ENCODE peak calls at places on chromosomes 1 and 21, in nine cellular contexts. C is IMR-90, G is right lobe of liver, Q is endothelial cell, E is fibroblast of pulmonary artery, L is left lung, Y is neural crest cell, K is heart left ventricle, N is H9. F is an unnamed sample.

GRCh38 chr1:160834945-160835565 is 27.6 kb downstream of the CD244 start:
- DNase-seq in L (no peak), Y (peak; percentile 42), C (peak; percentile 31), E (peak; percentile 69), K (no peak), N (no peak), Q (peak; percentile 58), G (no peak), F (no peak)

GRCh38 chr21:35738342-35738961 is 321.9 kb downstream of the SETD4 start:
- DNase-seq in L (no peak), C (peak; percentile 4), Q (no peak), E (peak; percentile 74), Y (no peak), G (no peak), N (no peak), K (peak; percentile 10), F (no peak)

GRCh38 chr1:151837841-151838490 is 1.7 kb downstream of the C2CD4D start:
- DNase-seq in N (no peak), C (peak; percentile 10), L (peak; percentile 72), G (no peak), E (no peak), K (no peak), Y (no peak), Q (no peak), F (no peak)

GRCh38 chr1:185574139-185574835 is 159.9 kb upstream of the HMCN1 start:
- DNase-seq in N (no peak), Y (no peak), E (no peak), K (no peak), L (no peak), G (no peak), C (no peak), Q (no peak), F (no peak)

GRCh38 chr1:172148213-172148612 is 272.3 kb upstream of the C1orf105 start:
- DNase-seq in C (peak; percentile 58), N (no peak), Q (no peak), Y (no peak), E (no peak), G (no peak), L (no peak), K (no peak), F (no peak)

GRCh38 chr1:229699613-229700242 is 73.7 kb downstream of the URB2 start:
- DNase-seq in N (no peak), Q (no peak), E (no peak), Y (no peak), L (no peak), K (no peak), G (no peak), C (no peak), F (no peak)

GRCh38 chr1:7760245-7760644 is 10.9 kb upstream of the VAMP3 start:
- DNase-seq in K (no peak), Q (no peak), G (no peak), C (no peak), N (no peak), E (no peak), L (no peak), Y (no peak), F (no peak)

GRCh38 chr1:156937883-156938282 is 17.5 kb downstream of the LRRC71 start:
- DNase-seq in G (no peak), L (no peak), Q (no peak), K (no peak), Y (no peak), E (no peak), C (no peak), N (no peak), F (no peak)

GRCh38 chr1:197199923-197200467 is 53.5 kb upstream of the ASPM start:
- DNase-seq in C (peak; percentile 31), G (no peak), E (no peak), K (no peak), Y (no peak), L (no peak), Q (no peak), N (no peak), F (no peak)

GRCh38 chr1:196650403-196650802 is 1.4 kb upstream of the CFH start:
- DNase-seq in N (peak; percentile 35), Q (no peak), L (no peak), G (no peak), K (no peak), E (no peak), Y (no peak), C (no peak), F (no peak)

GRCh38 chr21:33268736-33269441 is 2.7 kb downstream of the IL10RB start:
- DNase-seq in K (no peak), Q (no peak), N (no peak), L (peak; percentile 92), C (no peak), E (no peak), G (peak; percentile 97), Y (no peak), F (no peak)
- TF ChIP-seq CTCF in K (no peak), Q (no peak), N (no peak), L (no peak), C (no peak), E (no peak), G (peak; percentile 37), Y (no peak), F (no peak)

DNA sequence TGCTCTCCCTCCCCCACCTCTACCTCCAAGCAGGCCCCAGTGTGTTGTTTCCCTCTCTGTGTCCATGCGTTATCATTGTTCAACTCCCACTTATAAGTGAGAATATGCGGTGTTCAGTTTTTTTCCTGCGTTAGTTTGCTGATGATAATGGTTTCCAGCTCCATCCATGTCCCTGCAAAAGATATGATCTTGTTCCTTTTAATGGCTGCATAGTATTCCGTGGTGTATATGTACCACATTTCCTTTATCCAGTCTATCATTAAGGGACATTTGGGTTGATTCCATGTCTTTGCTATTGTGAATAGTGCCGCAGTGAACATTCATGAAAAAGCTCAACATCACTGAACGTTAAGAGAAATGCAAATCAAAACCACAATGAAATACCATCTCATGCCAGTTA is 58.6 kb downstream of the DNAH14 start:
- DNase-seq in K (no peak), N (no peak), E (no peak), Y (no peak), L (no peak), C (no peak), Q (no peak), G (no peak), F (no peak)
- TF ChIP-seq CTCF in K (no peak), N (no peak), E (no peak), Y (no peak), L (no peak), C (no peak), Q (no peak), G (no peak), F (no peak)

GRCh38 chr1:24526940-24527542 is 24.4 kb downstream of the RCAN3 start:
- DNase-seq in Q (peak; percentile 23), L (no peak), G (no peak), Y (no peak), K (no peak), N (no peak), C (peak; percentile 20), E (peak; percentile 42), F (no peak)

GRCh38 chr1:24525606-24526005 is 23.0 kb downstream of the RCAN3 start:
- DNase-seq in L (no peak), E (no peak), N (no peak), Q (no peak), C (no peak), G (no peak), Y (no peak), K (no peak), F (no peak)

DNA sequence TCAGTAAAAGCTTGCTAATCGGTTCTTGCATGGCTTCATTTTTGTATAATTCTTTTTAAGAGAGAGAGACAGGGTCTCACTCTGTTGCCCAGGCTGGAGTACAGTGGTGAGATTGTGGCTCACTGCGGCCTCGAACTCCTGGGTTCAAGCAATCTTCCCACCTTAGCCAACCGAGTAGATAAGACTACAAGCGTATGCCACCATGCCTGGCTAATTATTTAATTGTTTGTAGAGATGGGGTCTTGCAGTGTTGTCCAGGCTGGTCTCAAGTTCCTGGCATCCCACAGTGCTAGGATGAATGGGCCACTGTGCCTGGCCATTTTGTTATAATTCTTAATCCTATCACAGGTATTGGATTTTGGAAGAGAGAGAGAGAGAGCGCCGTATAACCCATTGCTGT is 23.4 kb downstream of the RCAN3 start:
- DNase-seq in Q (no peak), N (no peak), G (no peak), E (no peak), L (no peak), C (no peak), K (no peak), Y (no peak), F (no peak)
- TF ChIP-seq CTCF in Q (no peak), N (no peak), G (no peak), E (no peak), L (no peak), C (no peak), K (no peak), Y (no peak), F (no peak)

GRCh38 chr1:117928881-117929339 is 511 bp downstream of the GDAP2 start:
- DNase-seq in C (peak; percentile 63), Q (peak; percentile 58), K (peak; percentile 58), G (peak; percentile 62), L (no peak), Y (peak; percentile 46), E (peak; percentile 62), N (peak; percentile 61), F (peak; percentile 24)
- TF ChIP-seq CTCF in C (peak; percentile 41), Q (no peak), K (no peak), G (peak; percentile 20), L (no peak), Y (no peak), E (peak; percentile 23), N (peak; percentile 28), F (peak; percentile 24)

GRCh38 chr1:36212782-36213181 is 11.5 kb upstream of the THRAP3 start:
- DNase-seq in N (no peak), Y (no peak), E (no peak), C (no peak), Q (no peak), K (no peak), G (no peak), L (no peak), F (no peak)

GRCh38 chr1:36222481-36223372 is 1.5 kb upstream of the THRAP3 start:
- DNase-seq in K (no peak), Y (no peak), C (peak; percentile 22), Q (no peak), G (peak; percentile 45), E (no peak), N (no peak), L (no peak), F (no peak)

GRCh38 chr1:36223373-36223995 is 759 bp upstream of the THRAP3 start:
- DNase-seq in L (no peak), N (no peak), E (peak; percentile 74), Y (no peak), C (peak; percentile 73), G (peak; percentile 35), Q (no peak), K (peak; percentile 16), F (no peak)

GRCh38 chr1:36211841-36212240 is 12.4 kb upstream of the THRAP3 start:
- DNase-seq in Q (no peak), L (no peak), Y (no peak), E (no peak), C (no peak), N (no peak), K (no peak), G (no peak), F (no peak)

DNA sequence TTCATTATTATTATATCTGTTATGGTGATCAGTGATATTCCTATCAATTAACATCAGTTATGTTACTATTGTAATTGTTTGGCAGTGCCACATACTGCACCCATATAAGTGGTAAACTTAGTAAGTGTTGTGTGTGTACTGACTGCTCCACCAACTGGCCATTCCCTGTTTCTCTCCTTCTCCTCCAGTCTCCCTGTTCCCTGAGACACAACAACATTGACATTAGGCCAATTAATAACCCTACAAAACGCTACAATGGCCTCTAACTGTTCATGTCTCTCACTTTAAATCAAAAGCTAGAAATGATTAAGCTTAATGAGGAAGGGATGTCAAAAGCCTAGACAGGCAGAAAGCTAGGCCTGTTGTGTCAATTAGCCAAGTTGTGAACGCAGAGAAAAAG is 6.6 kb upstream of the THRAP3 start:
- DNase-seq in G (no peak), Y (no peak), C (peak; percentile 48), E (peak; percentile 72), K (no peak), L (no peak), Q (no peak), N (no peak), F (no peak)
- TF ChIP-seq CTCF in G (peak; percentile 28), Y (no peak), C (peak; percentile 45), E (peak; percentile 56), K (peak; percentile 53), L (no peak), Q (no peak), N (peak; percentile 40), F (peak; percentile 22)